ENCODE peak calls at places on chromosomes 5 and 9, in nine cellular contexts. C is HCT116, L is PC-3, S is GM23338, J is OCI-LY7, R is hepatocyte, V is GM23248, P is SK-N-SH, M is neural progenitor cell. B is an unnamed sample.
A peak's percentile ranks its signal among the peaks of the same experiment; 100 is the strongest.

GRCh38 chr5:35198096-35198495 is 32.2 kb downstream of the PRLR start:
- DNase-seq in S (no peak), M (no peak), P (peak; percentile 9), R (peak; percentile 41), C (no peak), L (peak; percentile 67), J (no peak), V (peak; percentile 76), B (no peak)

GRCh38 chr9:133119039-133119438 is 2.0 kb downstream of the RALGDS start:
- DNase-seq in S (no peak), M (no peak), R (no peak), J (no peak), L (no peak), C (no peak), P (peak; percentile 82), V (peak; percentile 21), B (no peak)

GRCh38 chr9:94681508-94681907 is 42.2 kb upstream of the FBP1 start:
- DNase-seq in V (peak; percentile 95), M (peak; percentile 82), S (peak; percentile 80), R (peak; percentile 85), L (peak; percentile 68), C (peak; percentile 54), P (peak; percentile 87), J (peak; percentile 74), B (peak; percentile 50)

GRCh38 chr5:79956173-79956670 is 34.8 kb downstream of the MTX3 start:
- DNase-seq in P (no peak), S (no peak), V (peak; percentile 78), L (peak; percentile 84), C (peak; percentile 8), J (no peak), M (no peak), R (no peak), B (no peak)

GRCh38 chr5:154117050-154117449 is 73.5 kb upstream of the GALNT10 start:
- DNase-seq in C (no peak), M (no peak), S (no peak), V (no peak), R (no peak), L (no peak), P (no peak), J (no peak), B (no peak)

GRCh38 chr9:129027685-129028191 is 393 bp downstream of the SH3GLB2 start:
- DNase-seq in L (peak; percentile 52), P (no peak), V (no peak), C (no peak), M (no peak), S (peak; percentile 71), R (no peak), J (peak; percentile 74), B (peak; percentile 70)

GRCh38 chr5:56142620-56143431 is 90.3 kb downstream of the ANKRD55 start:
- DNase-seq in J (no peak), P (no peak), L (peak; percentile 64), V (no peak), R (no peak), M (no peak), S (no peak), C (no peak), B (peak; percentile 97)

GRCh38 chr5:31492824-31493223 is 39.1 kb downstream of the DROSHA start:
- DNase-seq in C (no peak), P (no peak), L (no peak), R (no peak), M (no peak), J (no peak), V (peak; percentile 14), S (peak; percentile 28), B (no peak)

GRCh38 chr9:33752130-33752637 is 43.2 kb upstream of the PRSS3 start:
- DNase-seq in J (no peak), V (no peak), S (no peak), C (no peak), M (no peak), L (peak; percentile 65), P (no peak), R (peak; percentile 44), B (no peak)

GRCh38 chr9:115391166-115391825 is 273.3 kb upstream of the TNC start:
- DNase-seq in P (no peak), R (no peak), L (no peak), J (no peak), C (no peak), M (no peak), V (peak; percentile 55), S (no peak), B (no peak)

GRCh38 chr9:117704024-117704575 is at the start of gene TLR4:
- DNase-seq in J (peak; percentile 90), V (peak; percentile 83), S (peak; percentile 16), M (peak; percentile 17), C (no peak), L (peak; percentile 2), P (no peak), R (peak; percentile 12), B (peak; percentile 92)

GRCh38 chr5:9340095-9340494 is 205.8 kb downstream of the SEMA5A start:
- DNase-seq in M (no peak), P (no peak), R (no peak), S (no peak), L (no peak), V (no peak), C (no peak), J (no peak), B (no peak)

GRCh38 chr9:22278426-22278825 is 168.2 kb upstream of the DMRTA1 start:
- DNase-seq in R (no peak), C (no peak), M (no peak), P (no peak), V (peak; percentile 54), J (no peak), S (no peak), L (no peak), B (no peak)

GRCh38 chr5:118121258-118121657 is 867.1 kb downstream of the DTWD2 start:
- DNase-seq in J (no peak), C (no peak), L (no peak), P (no peak), M (no peak), R (no peak), S (no peak), V (no peak), B (no peak)

GRCh38 chr5:32274548-32275420 is 38.0 kb downstream of the MTMR12 start:
- DNase-seq in P (no peak), J (no peak), M (no peak), R (no peak), C (no peak), S (no peak), V (no peak), L (no peak), B (no peak)

GRCh38 chr5:56148453-56148971 is 84.6 kb downstream of the ANKRD55 start:
- DNase-seq in V (no peak), R (no peak), J (no peak), L (no peak), S (no peak), P (no peak), C (no peak), M (no peak), B (peak; percentile 96)

GRCh38 chr5:173800340-173800739 is 87.8 kb upstream of the CPEB4 start:
- DNase-seq in C (no peak), L (no peak), J (no peak), R (no peak), M (no peak), V (no peak), P (no peak), S (no peak), B (no peak)

GRCh38 chr5:179275941-179276837 is 69.1 kb downstream of the ADAMTS2 start:
- DNase-seq in J (no peak), M (no peak), V (peak; percentile 99), L (no peak), P (no peak), R (peak; percentile 74), S (no peak), C (no peak), B (no peak)

GRCh38 chr5:95712347-95712958 is 18.7 kb upstream of the RHOBTB3 start:
- DNase-seq in M (no peak), R (peak; percentile 82), P (peak; percentile 14), V (peak; percentile 84), J (no peak), S (peak; percentile 38), C (peak; percentile 97), L (peak; percentile 94), B (no peak)

GRCh38 chr9:109705515-109705914 is 74.5 kb upstream of the PALM2AKAP2 start:
- DNase-seq in P (no peak), R (no peak), J (peak; percentile 2), L (peak; percentile 66), C (peak; percentile 32), V (peak; percentile 69), S (peak; percentile 39), M (peak; percentile 31), B (no peak)

GRCh38 chr9:125999504-125999881 is 252.3 kb downstream of the PBX3 start:
- DNase-seq in J (no peak), M (no peak), V (no peak), L (no peak), S (no peak), C (no peak), P (peak; percentile 24), R (no peak), B (no peak)
- TF ChIP-seq EZH2phosphoT487 in J (no peak), M (no peak), V (no peak), L (no peak), S (no peak), C (no peak), P (no peak), R (no peak), B (no peak)

GRCh38 chr9:73996844-73997243 is 500.3 kb upstream of the RORB start:
- DNase-seq in P (no peak), J (no peak), V (no peak), L (no peak), R (no peak), S (no peak), M (no peak), C (no peak), B (no peak)
- H3K4me3 ChIP-seq in P (no peak overlapping the region), J (no peak overlapping the region), V (no peak overlapping the region), L (no peak overlapping the region), R (no peak overlapping the region), S (no peak overlapping the region), M (no peak overlapping the region), C (no peak overlapping the region), B (no peak overlapping the region)

DNA sequence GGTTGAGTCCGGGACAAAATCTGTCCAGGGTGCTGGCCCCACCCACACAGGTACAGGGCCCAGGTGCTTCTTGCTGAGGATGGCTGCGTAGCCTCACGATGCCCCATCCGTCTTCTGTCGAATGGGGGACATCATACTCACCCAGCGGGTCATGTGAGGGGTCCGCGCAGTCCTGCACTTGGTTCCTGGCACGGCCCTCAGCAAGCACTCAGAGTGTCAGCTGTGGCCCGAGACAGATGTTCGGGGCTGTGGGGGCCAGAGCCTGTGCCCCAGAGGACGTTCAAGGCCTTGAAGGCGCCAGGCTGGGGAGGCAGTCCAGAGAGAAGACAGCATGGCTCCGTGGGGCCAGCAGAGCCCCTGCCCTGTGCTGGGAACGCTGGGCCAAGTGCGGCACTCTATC is 27.8 kb downstream of the NR5A1 start:
- DNase-seq in V (no peak), C (no peak), R (no peak), S (no peak), P (no peak), M (no peak), L (no peak), J (no peak), B (no peak)
- TF ChIP-seq EZH2phosphoT487 in V (no peak), C (no peak), R (no peak), S (no peak), P (no peak), M (no peak), L (no peak), J (no peak), B (no peak)

GRCh38 chr5:45694255-45694834 is 1.8 kb downstream of the HCN1 start:
- DNase-seq in V (peak; percentile 31), S (peak; percentile 37), P (no peak), L (peak; percentile 11), C (no peak), J (no peak), M (peak; percentile 53), R (peak; percentile 27), B (no peak)
- H3K4me3 ChIP-seq in V (no peak overlapping the region), S (peak overlapping the region; percentile 66), P (no peak overlapping the region), L (no peak overlapping the region), C (no peak overlapping the region), J (no peak overlapping the region), M (peak overlapping the region; percentile 59), R (no peak overlapping the region), B (no peak overlapping the region)